ENCODE peak calls at places on chromosomes 2 and 18, in four cellular contexts. One of them, this sample, is unnamed.

GRCh38 chr2:229407170-229407569 is 136.1 kb upstream of the PID1 start:
- DNase-seq in B cell: no peak
- DNase-seq in AG09309: peak
- DNase-seq in heart right ventricle: peak
- DNase-seq in this sample: no peak

GRCh38 chr2:11163439-11164317 is 8.4 kb downstream of the SLC66A3 start:
- DNase-seq in heart right ventricle: no peak
- DNase-seq in B cell: no peak
- DNase-seq in AG09309: no peak
- DNase-seq in this sample: peak

GRCh38 chr2:96359310-96359709 is 23.7 kb downstream of the NCAPH start:
- DNase-seq in heart right ventricle: no peak
- DNase-seq in B cell: peak
- DNase-seq in AG09309: no peak
- DNase-seq in this sample: no peak

GRCh38 chr2:69652206-69652605 is 8.7 kb upstream of the AAK1 start:
- DNase-seq in AG09309: peak
- DNase-seq in B cell: no peak
- DNase-seq in heart right ventricle: no peak
- DNase-seq in this sample: no peak

GRCh38 chr2:113114224-113114945 is 13.0 kb upstream of the IL1RN start:
- DNase-seq in AG09309: no peak
- DNase-seq in heart right ventricle: no peak
- DNase-seq in B cell: no peak
- DNase-seq in this sample: no peak

GRCh38 chr2:165791811-165792454 is 2.1 kb downstream of the GALNT3 start:
- DNase-seq in AG09309: no peak
- DNase-seq in B cell: no peak
- DNase-seq in heart right ventricle: no peak
- DNase-seq in this sample: no peak

GRCh38 chr2:126657636-126658315 is 1.8 kb downstream of the GYPC start:
- DNase-seq in heart right ventricle: peak
- DNase-seq in AG09309: peak
- DNase-seq in B cell: peak
- DNase-seq in this sample: no peak

GRCh38 chr2:46873632-46874068 is 42.0 kb downstream of the MCFD2 start:
- DNase-seq in heart right ventricle: peak
- DNase-seq in AG09309: peak
- DNase-seq in B cell: no peak
- DNase-seq in this sample: no peak

GRCh38 chr2:118530976-118531375 is 316.5 kb downstream of the EN1 start:
- DNase-seq in heart right ventricle: no peak
- DNase-seq in B cell: no peak
- DNase-seq in AG09309: peak
- DNase-seq in this sample: no peak

GRCh38 chr2:219272995-219273394 is 6.2 kb upstream of the DNAJB2 start:
- DNase-seq in AG09309: no peak
- DNase-seq in heart right ventricle: no peak
- DNase-seq in B cell: no peak
- DNase-seq in this sample: no peak

GRCh38 chr2:235449568-235449967 is 44.3 kb upstream of the AGAP1 start:
- DNase-seq in heart right ventricle: no peak
- DNase-seq in B cell: no peak
- DNase-seq in AG09309: no peak
- DNase-seq in this sample: no peak

GRCh38 chr2:106108351-106108750 is 85.8 kb downstream of the UXS1 start:
- DNase-seq in heart right ventricle: no peak
- DNase-seq in AG09309: no peak
- DNase-seq in B cell: no peak
- DNase-seq in this sample: no peak

GRCh38 chr2:167686691-167687090 is 560.7 kb downstream of the STK39 start:
- DNase-seq in heart right ventricle: no peak
- DNase-seq in B cell: no peak
- DNase-seq in AG09309: no peak
- DNase-seq in this sample: no peak

GRCh38 chr18:56148373-56148772 is 490.0 kb downstream of the TXNL1 start:
- DNase-seq in heart right ventricle: no peak
- DNase-seq in AG09309: peak
- DNase-seq in B cell: no peak
- DNase-seq in this sample: no peak

GRCh38 chr18:10533111-10533510 is 7.3 kb downstream of the NAPG start:
- DNase-seq in heart right ventricle: no peak
- DNase-seq in B cell: no peak
- DNase-seq in AG09309: no peak
- DNase-seq in this sample: no peak

GRCh38 chr18:36769611-36770314 is 59.0 kb downstream of the TPGS2 start:
- DNase-seq in AG09309: no peak
- DNase-seq in B cell: no peak
- DNase-seq in heart right ventricle: no peak
- DNase-seq in this sample: no peak

GRCh38 chr2:42768706-42769256 is 4.8 kb upstream of the OXER1 start:
- DNase-seq in heart right ventricle: no peak
- DNase-seq in B cell: no peak
- DNase-seq in AG09309: no peak
- DNase-seq in this sample: no peak

GRCh38 chr2:72349016-72349415 is 201.4 kb upstream of the CYP26B1 start:
- DNase-seq in B cell: no peak
- DNase-seq in AG09309: no peak
- DNase-seq in heart right ventricle: no peak
- DNase-seq in this sample: no peak

GRCh38 chr2:161045726-161046125 is 114.5 kb upstream of the TANK start:
- DNase-seq in B cell: no peak
- DNase-seq in AG09309: no peak
- DNase-seq in heart right ventricle: no peak
- DNase-seq in this sample: no peak

GRCh38 chr2:25311866-25312575 is 29.7 kb downstream of the DNMT3A start:
- DNase-seq in heart right ventricle: no peak
- DNase-seq in AG09309: no peak
- DNase-seq in B cell: no peak
- DNase-seq in this sample: no peak

GRCh38 chr2:135969655-135970387 is 15.6 kb downstream of the DARS1 start:
- DNase-seq in AG09309: no peak
- DNase-seq in heart right ventricle: no peak
- DNase-seq in B cell: no peak
- DNase-seq in this sample: no peak

GRCh38 chr2:37085731-37086147 is 1.4 kb downstream of the GPATCH11 start:
- DNase-seq in AG09309: peak
- DNase-seq in heart right ventricle: no peak
- DNase-seq in B cell: no peak
- DNase-seq in this sample: no peak

GRCh38 chr2:85949280-85949679 is 60.5 kb upstream of the ST3GAL5 start:
- DNase-seq in B cell: no peak
- DNase-seq in AG09309: no peak
- DNase-seq in heart right ventricle: peak
- DNase-seq in this sample: no peak

DNA sequence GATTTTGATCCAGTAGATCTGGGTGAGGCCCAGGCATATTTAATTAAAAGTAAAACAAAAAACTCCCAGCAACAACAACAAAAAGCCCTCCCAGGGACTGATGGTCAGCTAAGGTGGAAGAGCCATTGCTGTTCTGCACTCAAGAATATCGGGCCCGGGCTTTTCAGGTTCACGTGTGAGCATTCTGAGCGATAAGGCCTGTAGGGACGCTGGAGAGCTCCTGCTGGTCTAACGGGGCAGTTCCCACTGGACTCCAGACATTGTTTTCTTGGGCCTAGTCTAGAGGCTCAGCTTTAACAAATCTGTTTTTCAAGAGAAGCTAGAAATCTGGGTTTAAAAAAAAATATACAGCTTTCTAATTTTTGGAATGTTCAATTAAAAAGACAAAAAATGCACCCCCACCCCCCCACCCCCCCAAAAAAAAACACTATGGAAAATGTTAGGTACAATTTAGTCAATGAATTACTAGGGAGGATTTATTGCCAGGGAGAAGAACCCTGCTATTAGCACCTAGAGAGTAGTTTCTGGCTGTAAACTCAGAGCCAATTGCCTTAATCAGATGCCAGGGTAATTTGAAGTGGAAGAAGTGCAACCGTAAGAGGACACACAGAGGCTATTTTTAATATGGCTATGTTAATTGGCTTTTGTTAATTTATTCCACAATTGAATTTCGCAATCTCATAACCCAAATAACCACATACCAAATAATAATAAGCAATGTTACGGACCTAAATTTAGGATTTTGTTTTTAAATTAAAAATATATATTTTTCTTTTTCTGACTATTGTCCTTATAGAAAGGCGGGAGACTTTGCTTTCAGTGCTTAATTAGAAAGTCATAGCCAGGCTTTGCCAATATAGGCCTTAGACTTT is 78.9 kb downstream of the MAP4K4 start:
- DNase-seq in B cell: no peak
- DNase-seq in AG09309: no peak
- DNase-seq in heart right ventricle: no peak
- DNase-seq in this sample: no peak
- TF ChIP-seq CTCF in B cell: no peak
- TF ChIP-seq CTCF in AG09309: peak
- TF ChIP-seq CTCF in heart right ventricle: peak
- TF ChIP-seq CTCF in this sample: no peak

GRCh38 chr2:64315561-64315960 is 138.4 kb upstream of the LGALSL start:
- DNase-seq in B cell: no peak
- DNase-seq in AG09309: no peak
- DNase-seq in heart right ventricle: no peak
- DNase-seq in this sample: no peak

GRCh38 chr2:64313311-64313710 is 140.7 kb upstream of the LGALSL start:
- DNase-seq in B cell: no peak
- DNase-seq in AG09309: no peak
- DNase-seq in heart right ventricle: no peak
- DNase-seq in this sample: no peak

GRCh38 chr2:64311948-64312621 is 141.9 kb upstream of the LGALSL start:
- DNase-seq in heart right ventricle: peak
- DNase-seq in B cell: no peak
- DNase-seq in AG09309: peak
- DNase-seq in this sample: peak

GRCh38 chr2:64311191-64311910 is 142.6 kb upstream of the LGALSL start:
- DNase-seq in B cell: no peak
- DNase-seq in AG09309: no peak
- DNase-seq in heart right ventricle: no peak
- DNase-seq in this sample: no peak

DNA sequence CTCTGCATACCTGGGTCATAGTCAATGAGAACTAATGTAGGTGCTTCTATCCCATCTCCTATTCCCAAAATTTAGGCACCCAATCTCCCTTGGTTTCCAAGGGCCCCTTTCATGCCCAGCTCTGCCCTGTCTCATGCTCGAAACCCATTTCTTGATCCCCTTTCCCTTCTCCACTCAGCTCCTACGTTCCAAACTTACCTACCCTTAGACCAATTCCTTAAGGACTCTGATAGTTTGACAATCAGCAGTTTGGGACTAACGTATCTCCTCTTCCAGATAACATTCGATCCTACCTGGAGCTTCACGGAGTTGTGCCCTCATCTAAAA is 141.4 kb upstream of the LGALSL start:
- DNase-seq in B cell: no peak
- DNase-seq in AG09309: no peak
- DNase-seq in heart right ventricle: no peak
- DNase-seq in this sample: no peak
- TF ChIP-seq CTCF in B cell: no peak
- TF ChIP-seq CTCF in AG09309: no peak
- TF ChIP-seq CTCF in heart right ventricle: no peak
- TF ChIP-seq CTCF in this sample: no peak

GRCh38 chr2:102359527-102359926 is 3.9 kb downstream of the IL18R1 start:
- DNase-seq in heart right ventricle: no peak
- DNase-seq in B cell: no peak
- DNase-seq in AG09309: no peak
- DNase-seq in this sample: no peak
- TF ChIP-seq CTCF in heart right ventricle: no peak
- TF ChIP-seq CTCF in B cell: no peak
- TF ChIP-seq CTCF in AG09309: no peak
- TF ChIP-seq CTCF in this sample: no peak

GRCh38 chr2:20447437-20448245 is 767 bp downstream of the RHOB start:
- DNase-seq in AG09309: no peak
- DNase-seq in B cell: peak
- DNase-seq in heart right ventricle: peak
- DNase-seq in this sample: peak
- TF ChIP-seq CTCF in AG09309: peak
- TF ChIP-seq CTCF in B cell: no peak
- TF ChIP-seq CTCF in heart right ventricle: no peak
- TF ChIP-seq CTCF in this sample: no peak

DNA sequence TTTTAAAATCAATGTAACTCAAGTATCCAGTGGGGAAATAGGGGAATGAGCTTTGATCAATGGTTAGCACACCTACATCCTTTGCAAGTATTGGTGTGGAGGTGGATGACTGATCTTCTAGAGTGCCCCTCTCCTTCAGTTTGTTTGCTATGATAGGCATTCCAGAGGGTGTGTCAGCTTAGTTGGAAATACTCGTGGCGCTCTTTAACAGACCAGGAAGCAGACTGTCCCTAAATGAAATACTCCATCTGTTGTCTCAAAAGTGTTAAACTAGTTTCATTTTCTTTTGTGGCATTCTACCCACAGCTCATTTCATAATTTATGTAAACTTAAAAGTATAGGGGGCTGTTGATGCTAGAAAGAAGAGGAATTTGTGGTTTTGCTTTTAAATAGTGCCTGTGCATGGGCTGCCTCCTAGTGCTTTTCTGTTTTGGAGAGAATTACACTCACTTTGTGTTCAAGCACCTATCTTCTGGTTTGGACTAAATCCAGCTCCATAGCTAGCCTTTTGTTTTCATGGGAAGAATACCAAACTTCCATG is 66.2 kb downstream of the STAT1 start:
- DNase-seq in B cell: peak
- DNase-seq in AG09309: no peak
- DNase-seq in heart right ventricle: no peak
- DNase-seq in this sample: no peak
- TF ChIP-seq CTCF in B cell: peak
- TF ChIP-seq CTCF in AG09309: peak
- TF ChIP-seq CTCF in heart right ventricle: no peak
- TF ChIP-seq CTCF in this sample: no peak

This sample was measured in mesothelial cell of epicardium.